ENCODE peak calls at places on chromosomes 2 and 18, in ten cellular contexts. One of them, this sample, is unnamed. For H3K4me1, the result is how much of the 10 kb centered on the place peaks cover.

GRCh38 chr2:195898505-195898904 is 170.1 kb downstream of the DNAH7 start:
- DNase-seq in neural progenitor cell: no peak
- DNase-seq in RWPE2: peak
- DNase-seq in sigmoid colon: peak
- DNase-seq in stomach: peak
- DNase-seq in cardiac muscle cell: peak
- DNase-seq in mesendoderm: no peak
- DNase-seq in left ventricle myocardium inferior: peak
- DNase-seq in right cardiac atrium: peak
- DNase-seq in K562: peak
- DNase-seq in this sample: peak

GRCh38 chr18:2908946-2909335 is 62.1 kb downstream of the EMILIN2 start:
- DNase-seq in sigmoid colon: no peak
- DNase-seq in stomach: no peak
- DNase-seq in right cardiac atrium: no peak
- DNase-seq in cardiac muscle cell: no peak
- DNase-seq in K562: no peak
- DNase-seq in RWPE2: no peak
- DNase-seq in neural progenitor cell: no peak
- DNase-seq in mesendoderm: no peak
- DNase-seq in left ventricle myocardium inferior: no peak
- DNase-seq in this sample: no peak

GRCh38 chr2:240647503-240648154 is 22.3 kb downstream of the GPR35 start:
- DNase-seq in RWPE2: no peak
- DNase-seq in neural progenitor cell: peak
- DNase-seq in stomach: no peak
- DNase-seq in right cardiac atrium: no peak
- DNase-seq in cardiac muscle cell: no peak
- DNase-seq in sigmoid colon: peak
- DNase-seq in K562: no peak
- DNase-seq in left ventricle myocardium inferior: no peak
- DNase-seq in mesendoderm: no peak
- DNase-seq in this sample: no peak

GRCh38 chr2:21599417-21599816 is 475.6 kb downstream of the TDRD15 start:
- DNase-seq in neural progenitor cell: no peak
- DNase-seq in right cardiac atrium: no peak
- DNase-seq in left ventricle myocardium inferior: no peak
- DNase-seq in stomach: no peak
- DNase-seq in sigmoid colon: no peak
- DNase-seq in RWPE2: no peak
- DNase-seq in mesendoderm: no peak
- DNase-seq in K562: no peak
- DNase-seq in cardiac muscle cell: no peak
- DNase-seq in this sample: no peak

GRCh38 chr2:240366901-240367300 is 68.6 kb upstream of the GPC1 start:
- DNase-seq in neural progenitor cell: no peak
- DNase-seq in left ventricle myocardium inferior: peak
- DNase-seq in cardiac muscle cell: no peak
- DNase-seq in K562: no peak
- DNase-seq in stomach: no peak
- DNase-seq in right cardiac atrium: no peak
- DNase-seq in sigmoid colon: no peak
- DNase-seq in mesendoderm: no peak
- DNase-seq in RWPE2: no peak
- DNase-seq in this sample: peak

GRCh38 chr18:65606551-65607130 is 144.2 kb upstream of the CDH7 start:
- DNase-seq in RWPE2: no peak
- DNase-seq in K562: no peak
- DNase-seq in left ventricle myocardium inferior: no peak
- DNase-seq in right cardiac atrium: no peak
- DNase-seq in mesendoderm: no peak
- DNase-seq in stomach: no peak
- DNase-seq in cardiac muscle cell: no peak
- DNase-seq in neural progenitor cell: no peak
- DNase-seq in sigmoid colon: no peak
- DNase-seq in this sample: no peak

GRCh38 chr18:3268306-3268705 is 6.4 kb downstream of the MYL12B start:
- DNase-seq in cardiac muscle cell: no peak
- DNase-seq in stomach: no peak
- DNase-seq in right cardiac atrium: no peak
- DNase-seq in RWPE2: no peak
- DNase-seq in sigmoid colon: no peak
- DNase-seq in K562: no peak
- DNase-seq in left ventricle myocardium inferior: no peak
- DNase-seq in mesendoderm: no peak
- DNase-seq in neural progenitor cell: no peak
- DNase-seq in this sample: no peak

GRCh38 chr2:62672601-62673000 is 32.9 kb upstream of the EHBP1 start:
- DNase-seq in sigmoid colon: no peak
- DNase-seq in stomach: no peak
- DNase-seq in K562: no peak
- DNase-seq in left ventricle myocardium inferior: no peak
- DNase-seq in neural progenitor cell: peak
- DNase-seq in RWPE2: no peak
- DNase-seq in right cardiac atrium: peak
- DNase-seq in mesendoderm: peak
- DNase-seq in cardiac muscle cell: peak
- DNase-seq in this sample: peak

GRCh38 chr2:217714268-217714643 is 288.5 kb downstream of the TNS1 start:
- DNase-seq in mesendoderm: peak
- DNase-seq in stomach: no peak
- DNase-seq in left ventricle myocardium inferior: peak
- DNase-seq in sigmoid colon: peak
- DNase-seq in RWPE2: no peak
- DNase-seq in neural progenitor cell: peak
- DNase-seq in right cardiac atrium: peak
- DNase-seq in K562: no peak
- DNase-seq in cardiac muscle cell: no peak
- DNase-seq in this sample: peak

GRCh38 chr2:233418761-233419625 is 64.7 kb downstream of the DGKD start:
- DNase-seq in cardiac muscle cell: peak
- DNase-seq in stomach: peak
- DNase-seq in right cardiac atrium: peak
- DNase-seq in sigmoid colon: peak
- DNase-seq in K562: no peak
- DNase-seq in left ventricle myocardium inferior: peak
- DNase-seq in neural progenitor cell: no peak
- DNase-seq in mesendoderm: no peak
- DNase-seq in RWPE2: no peak
- DNase-seq in this sample: no peak
- H3K4me1 ChIP-seq in cardiac muscle cell: under half
- H3K4me1 ChIP-seq in stomach: half or more
- H3K4me1 ChIP-seq in right cardiac atrium: under half
- H3K4me1 ChIP-seq in sigmoid colon: half or more
- H3K4me1 ChIP-seq in K562: under half
- H3K4me1 ChIP-seq in left ventricle myocardium inferior: half or more
- H3K4me1 ChIP-seq in neural progenitor cell: under half
- H3K4me1 ChIP-seq in mesendoderm: under half
- H3K4me1 ChIP-seq in RWPE2: half or more
- H3K4me1 ChIP-seq in this sample: half or more

GRCh38 chr2:45272549-45273245 is 263.4 kb upstream of the SIX2 start:
- DNase-seq in left ventricle myocardium inferior: no peak
- DNase-seq in RWPE2: no peak
- DNase-seq in right cardiac atrium: no peak
- DNase-seq in K562: no peak
- DNase-seq in cardiac muscle cell: no peak
- DNase-seq in stomach: no peak
- DNase-seq in neural progenitor cell: no peak
- DNase-seq in sigmoid colon: no peak
- DNase-seq in mesendoderm: no peak
- DNase-seq in this sample: no peak

GRCh38 chr2:45275806-45276205 is 266.6 kb upstream of the SIX2 start:
- DNase-seq in right cardiac atrium: no peak
- DNase-seq in neural progenitor cell: no peak
- DNase-seq in K562: no peak
- DNase-seq in cardiac muscle cell: no peak
- DNase-seq in RWPE2: no peak
- DNase-seq in left ventricle myocardium inferior: no peak
- DNase-seq in stomach: no peak
- DNase-seq in sigmoid colon: no peak
- DNase-seq in mesendoderm: no peak
- DNase-seq in this sample: no peak

GRCh38 chr2:45275235-45275805 is 266.1 kb upstream of the SIX2 start:
- DNase-seq in neural progenitor cell: no peak
- DNase-seq in cardiac muscle cell: no peak
- DNase-seq in sigmoid colon: peak
- DNase-seq in mesendoderm: peak
- DNase-seq in stomach: no peak
- DNase-seq in RWPE2: no peak
- DNase-seq in right cardiac atrium: no peak
- DNase-seq in K562: no peak
- DNase-seq in left ventricle myocardium inferior: no peak
- DNase-seq in this sample: no peak

GRCh38 chr2:45273412-45274189 is 264.3 kb upstream of the SIX2 start:
- DNase-seq in sigmoid colon: no peak
- DNase-seq in neural progenitor cell: no peak
- DNase-seq in left ventricle myocardium inferior: no peak
- DNase-seq in K562: no peak
- DNase-seq in RWPE2: no peak
- DNase-seq in cardiac muscle cell: no peak
- DNase-seq in stomach: no peak
- DNase-seq in right cardiac atrium: no peak
- DNase-seq in mesendoderm: no peak
- DNase-seq in this sample: no peak

DNA sequence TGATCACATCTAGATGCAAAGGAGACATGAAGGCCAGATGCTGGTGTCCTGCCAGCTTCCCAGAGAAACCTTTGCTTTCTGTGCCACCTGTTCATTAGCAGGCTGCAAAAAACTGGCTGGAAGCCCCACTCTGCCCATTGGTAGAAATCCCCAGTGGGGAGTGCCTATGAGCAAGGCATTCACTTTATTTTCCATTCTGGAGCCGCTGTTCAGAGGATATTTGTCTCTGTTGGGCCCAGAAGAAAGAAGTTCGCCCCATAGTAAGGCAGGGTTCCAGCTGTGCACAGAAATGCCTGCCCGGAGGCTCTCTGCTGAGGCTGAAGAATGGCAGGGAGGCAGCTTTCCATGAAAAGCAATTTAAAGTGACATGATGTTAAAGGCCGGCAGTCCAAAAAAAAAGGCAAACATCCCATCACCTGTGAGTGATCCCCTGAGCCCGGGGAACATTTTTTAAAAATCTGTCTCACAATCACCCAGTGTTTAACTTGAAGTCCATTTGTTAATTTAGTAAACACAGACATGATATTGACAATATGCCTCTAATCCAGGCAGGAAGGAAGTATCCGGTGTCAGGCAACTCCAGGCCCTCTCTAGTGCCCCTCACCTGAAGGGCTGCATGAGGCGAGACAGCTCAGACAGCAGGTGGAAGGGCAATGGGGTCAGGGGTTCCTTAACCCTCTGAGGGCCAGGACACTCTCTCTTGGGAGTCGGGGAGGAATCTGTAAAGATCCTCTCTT is 265.1 kb upstream of the SIX2 start:
- DNase-seq in mesendoderm: no peak
- DNase-seq in left ventricle myocardium inferior: no peak
- DNase-seq in right cardiac atrium: no peak
- DNase-seq in K562: no peak
- DNase-seq in sigmoid colon: peak
- DNase-seq in stomach: peak
- DNase-seq in cardiac muscle cell: no peak
- DNase-seq in RWPE2: no peak
- DNase-seq in neural progenitor cell: peak
- DNase-seq in this sample: no peak
- H3K27ac ChIP-seq in mesendoderm: peak
- H3K27ac ChIP-seq in left ventricle myocardium inferior: no peak
- H3K27ac ChIP-seq in right cardiac atrium: no peak
- H3K27ac ChIP-seq in K562: no peak
- H3K27ac ChIP-seq in sigmoid colon: no peak
- H3K27ac ChIP-seq in stomach: peak
- H3K27ac ChIP-seq in cardiac muscle cell: no peak
- H3K27ac ChIP-seq in RWPE2: no peak
- H3K27ac ChIP-seq in neural progenitor cell: peak
- H3K27ac ChIP-seq in this sample: no peak

DNA sequence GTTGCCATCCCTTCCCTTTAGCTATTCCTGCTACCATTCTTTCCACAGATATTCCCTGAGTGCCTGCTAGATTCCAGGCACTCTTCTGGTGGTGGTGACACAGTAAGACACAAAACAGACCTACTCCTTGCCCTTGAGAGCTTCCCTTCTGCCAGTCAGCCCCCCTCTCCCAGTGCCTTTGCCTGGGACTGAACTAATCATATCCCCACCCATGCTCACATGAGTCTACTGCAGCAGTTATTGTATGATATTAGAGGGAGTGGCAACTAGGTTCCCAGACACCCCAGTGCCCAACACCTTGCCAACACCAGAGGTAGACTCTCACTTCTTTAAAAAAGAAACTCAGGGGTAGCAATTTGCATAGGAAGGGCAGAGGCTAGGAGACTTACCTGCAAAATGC is 7.2 kb upstream of the LBH start:
- DNase-seq in K562: no peak
- DNase-seq in RWPE2: no peak
- DNase-seq in mesendoderm: no peak
- DNase-seq in right cardiac atrium: no peak
- DNase-seq in left ventricle myocardium inferior: no peak
- DNase-seq in neural progenitor cell: no peak
- DNase-seq in sigmoid colon: no peak
- DNase-seq in cardiac muscle cell: peak
- DNase-seq in stomach: no peak
- DNase-seq in this sample: no peak
- H3K4me1 ChIP-seq in K562: under half
- H3K4me1 ChIP-seq in RWPE2: under half
- H3K4me1 ChIP-seq in mesendoderm: under half
- H3K4me1 ChIP-seq in right cardiac atrium: under half
- H3K4me1 ChIP-seq in left ventricle myocardium inferior: under half
- H3K4me1 ChIP-seq in neural progenitor cell: under half
- H3K4me1 ChIP-seq in sigmoid colon: under half
- H3K4me1 ChIP-seq in cardiac muscle cell: under half
- H3K4me1 ChIP-seq in stomach: under half
- H3K4me1 ChIP-seq in this sample: under half

DNA sequence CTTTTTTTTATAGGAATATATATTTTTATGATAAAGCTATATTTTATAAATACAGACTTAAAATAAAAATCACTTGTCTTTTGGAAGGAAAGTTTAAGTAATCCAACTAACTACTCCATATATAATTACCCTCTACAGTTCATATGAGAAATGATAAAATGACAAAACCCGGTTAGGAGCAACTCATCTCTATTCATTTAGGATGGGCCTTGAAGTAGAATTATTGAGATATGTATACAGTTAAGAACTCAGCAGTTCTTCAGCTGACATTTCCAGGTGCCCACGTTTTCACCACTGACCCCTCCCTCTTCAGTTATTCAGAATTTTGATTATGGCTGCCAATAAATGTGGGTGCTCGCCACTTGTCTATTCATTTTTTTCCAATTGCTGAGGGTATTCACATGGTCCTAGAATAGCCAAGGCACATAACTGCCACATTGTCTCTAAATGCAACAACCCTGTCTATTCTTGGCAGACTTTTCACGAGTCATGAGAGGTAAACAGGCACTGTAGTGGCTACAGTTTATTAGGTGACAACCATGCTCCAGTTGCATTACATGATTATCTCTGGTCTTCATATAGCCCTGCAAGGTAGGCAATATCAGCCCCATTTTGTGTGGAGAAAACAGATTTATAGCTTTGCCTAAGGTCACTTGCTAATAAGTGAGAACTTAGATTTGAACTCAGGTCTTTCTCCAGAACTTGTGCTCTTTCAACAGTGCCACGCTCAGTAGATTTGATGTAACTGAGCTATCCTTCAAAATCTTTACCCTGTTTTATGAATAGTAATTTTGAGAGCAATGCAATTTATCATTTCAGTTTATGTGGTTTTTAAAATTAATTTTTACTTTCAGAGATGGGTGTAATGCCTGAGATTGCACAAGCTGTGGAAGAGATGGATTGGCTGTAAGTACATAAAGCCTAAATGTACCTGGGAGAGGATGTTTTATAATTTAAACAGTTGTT is 2.9 kb downstream of the DDX1 start:
- DNase-seq in K562: no peak
- DNase-seq in sigmoid colon: no peak
- DNase-seq in RWPE2: no peak
- DNase-seq in stomach: no peak
- DNase-seq in mesendoderm: no peak
- DNase-seq in neural progenitor cell: no peak
- DNase-seq in right cardiac atrium: no peak
- DNase-seq in cardiac muscle cell: no peak
- DNase-seq in left ventricle myocardium inferior: no peak
- DNase-seq in this sample: no peak
- H3K27ac ChIP-seq in K562: no peak
- H3K27ac ChIP-seq in sigmoid colon: no peak
- H3K27ac ChIP-seq in RWPE2: no peak
- H3K27ac ChIP-seq in stomach: no peak
- H3K27ac ChIP-seq in mesendoderm: no peak
- H3K27ac ChIP-seq in neural progenitor cell: no peak
- H3K27ac ChIP-seq in right cardiac atrium: no peak
- H3K27ac ChIP-seq in cardiac muscle cell: peak
- H3K27ac ChIP-seq in left ventricle myocardium inferior: peak
- H3K27ac ChIP-seq in this sample: no peak